ENCODE peak calls at places on chromosomes 5 and 9, in six cellular contexts. T is fibroblast of lung, G is Calu3, Y is H9, Q is ascending aorta, B is A549. S is an unnamed sample.

GRCh38 chr9:126853667-126854066 is 6.8 kb upstream of the ZBTB34 start:
- DNase-seq in G (peak; percentile 8), Q (no peak), B (no peak), Y (no peak), T (peak; percentile 51), S (no peak)

GRCh38 chr5:125835293-125836172 is 587.7 kb upstream of the GRAMD2B start:
- DNase-seq in Q (no peak), B (peak; percentile 5), Y (peak; percentile 76), G (peak; percentile 62), T (peak; percentile 51), S (no peak)

GRCh38 chr5:78056901-78057514 is 237.5 kb downstream of the AP3B1 start:
- DNase-seq in B (peak; percentile 8), Q (no peak), Y (no peak), G (no peak), T (no peak), S (no peak)

GRCh38 chr9:106921989-106922388 is 59.0 kb downstream of the ZNF462 start:
- DNase-seq in Q (no peak), B (no peak), Y (no peak), G (no peak), T (peak; percentile 60), S (no peak)

GRCh38 chr5:159456722-159457462 is 126.6 kb upstream of the IL12B start:
- DNase-seq in T (peak; percentile 69), Y (no peak), B (peak; percentile 60), Q (no peak), G (peak; percentile 23), S (no peak)

GRCh38 chr9:121566401-121567141 is 66.9 kb upstream of the GGTA1 start:
- DNase-seq in Y (no peak), G (no peak), B (no peak), Q (no peak), T (peak; percentile 79), S (peak; percentile 77)

GRCh38 chr5:53922508-53923498 is 362.4 kb downstream of the NDUFS4 start:
- DNase-seq in T (no peak), G (no peak), Q (no peak), Y (no peak), B (no peak), S (no peak)

GRCh38 chr9:133825555-133826198 is 87.5 kb upstream of the SARDH start:
- DNase-seq in T (no peak), Q (no peak), B (no peak), G (no peak), Y (no peak), S (no peak)

GRCh38 chr5:163580516-163580915 is 75.1 kb downstream of the MAT2B start:
- DNase-seq in Q (no peak), T (no peak), Y (no peak), B (no peak), G (peak; percentile 28), S (no peak)

GRCh38 chr9:111429175-111429574 is 55.0 kb downstream of the ECPAS start:
- DNase-seq in Y (no peak), T (peak; percentile 28), B (no peak), G (no peak), Q (no peak), S (no peak)

GRCh38 chr9:107999890-108000289 is 510.3 kb upstream of the KLF4 start:
- DNase-seq in G (peak; percentile 3), B (no peak), T (peak; percentile 15), Y (no peak), Q (no peak), S (no peak)

GRCh38 chr5:147223951-147224791 is 10.7 kb upstream of the STK32A start:
- DNase-seq in G (peak; percentile 75), T (peak; percentile 48), Q (no peak), Y (no peak), B (peak; percentile 27), S (no peak)
- TF ChIP-seq CTCF in G (peak; percentile 69), T (peak; percentile 82), Q (peak; percentile 83), Y (peak; percentile 78), B (peak; percentile 63), S (peak; percentile 76)

GRCh38 chr9:77729177-77729576 is 81.1 kb upstream of the GNA14 start:
- DNase-seq in B (no peak), Q (no peak), T (no peak), Y (no peak), G (no peak), S (no peak)
- TF ChIP-seq CTCF in B (no peak), Q (no peak), T (no peak), Y (no peak), G (no peak), S (no peak)

DNA sequence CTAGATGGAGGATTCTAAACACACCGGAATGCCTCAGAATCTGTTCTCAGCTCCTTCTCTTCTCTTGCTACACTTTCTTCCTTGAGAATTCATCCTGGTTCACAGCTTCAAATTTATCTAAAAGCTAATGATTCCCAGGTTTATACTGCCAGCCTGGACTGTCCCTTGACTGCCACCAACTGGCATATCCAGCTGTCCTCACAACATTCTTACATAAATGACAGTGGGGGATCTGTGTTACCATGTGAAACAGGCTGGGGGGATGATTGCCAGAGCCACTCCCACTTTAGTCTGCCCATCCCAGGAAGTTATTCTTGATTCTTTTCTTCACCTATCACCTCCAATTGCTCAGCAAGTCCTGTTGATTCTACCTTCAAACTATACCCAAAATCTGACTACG is 27.2 kb upstream of the ZFR start:
- DNase-seq in T (no peak), Y (no peak), Q (no peak), G (peak; percentile 32), B (no peak), S (no peak)
- TF ChIP-seq CTCF in T (no peak), Y (no peak), Q (no peak), G (no peak), B (no peak), S (peak; percentile 22)

DNA sequence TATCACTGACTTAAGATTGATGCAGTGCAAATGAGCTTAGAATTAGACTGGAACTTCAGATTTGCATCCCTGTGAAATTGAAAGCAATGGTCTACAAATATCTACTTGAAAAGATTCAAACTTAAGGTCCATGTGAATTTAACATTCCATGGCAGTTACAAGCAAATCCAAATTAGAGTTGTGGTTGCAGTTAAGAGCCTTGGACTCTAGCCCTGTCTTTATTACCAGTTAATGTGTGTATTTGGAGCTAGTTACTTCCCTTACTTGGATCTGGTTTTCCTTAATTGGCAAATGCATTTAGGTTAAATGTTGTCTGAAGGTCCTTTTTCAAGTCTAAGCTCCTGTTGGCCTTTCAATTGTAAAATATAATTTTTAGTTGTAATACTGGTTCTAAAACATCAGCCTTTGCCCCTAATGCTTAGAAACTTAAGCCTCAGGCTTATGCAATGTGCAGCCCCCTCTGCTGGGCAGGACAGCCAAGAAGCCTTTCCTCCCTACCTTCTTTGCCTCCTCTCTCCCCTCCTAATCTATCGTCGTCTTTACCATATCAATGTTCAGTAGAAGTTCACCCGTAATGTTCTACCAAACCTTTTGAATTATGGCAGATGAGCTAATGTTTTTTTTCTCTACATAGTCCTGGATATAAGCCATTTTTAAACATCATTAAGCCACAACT is 59.5 kb downstream of the ERMP1 start:
- DNase-seq in T (peak; percentile 51), Q (no peak), B (no peak), Y (no peak), G (no peak), S (no peak)
- TF ChIP-seq CTCF in T (no peak), Q (no peak), B (peak; percentile 12), Y (peak; percentile 57), G (no peak), S (peak; percentile 19)

S was measured in D721Med.